ENCODE peak calls at places on chromosomes 7 and 10, in ten cellular contexts. Y is activated gamma-delta T cell; A is CD8-positive, alpha-beta memory T cell; B is NCI-H2081; N is AG08396; R is H9; L is activated naive CD4-positive, alpha-beta T cell treated with anti-CD3 and anti-CD28 coated beads, Interleukin-2, amount 10 ng/mL, durations not matched to agents 7 days and 5 days; E is activated CD8-positive, alpha-beta T cell treated with anti-CD3 and anti-CD28 coated beads for 36 hours; H is stimulated activated CD8-positive, alpha-beta memory T cell treated with anti-CD3 and anti-CD28 coated beads, Interleukin-2, amount 100 ng/mL, for 1 hour; G is type B pancreatic cell. W is an unnamed sample.

GRCh38 chr7:25360471-25360870 is 132.2 kb upstream of the NPVF start:
- DNase-seq in B (peak), R (no peak), N (no peak), Y (no peak), A (no peak), E (no peak), L (no peak), H (no peak), G (no peak), W (no peak)

GRCh38 chr10:70437721-70438120 is 3.8 kb downstream of the NODAL start:
- DNase-seq in B (no peak), A (no peak), E (no peak), G (no peak), H (no peak), Y (no peak), N (no peak), L (no peak), R (peak), W (no peak)

GRCh38 chr7:130891254-130892094 is 157.5 kb upstream of the KLF14 start:
- DNase-seq in H (no peak), B (no peak), E (no peak), L (no peak), A (no peak), R (no peak), Y (no peak), N (peak), G (no peak), W (no peak)

GRCh38 chr10:97001183-97001991 is 169.3 kb downstream of the LCOR start:
- DNase-seq in A (no peak), R (no peak), H (no peak), L (no peak), E (no peak), Y (no peak), G (no peak), B (no peak), N (no peak), W (no peak)

GRCh38 chr7:134174797-134175261 is 47.7 kb downstream of the LRGUK start:
- DNase-seq in N (peak), G (no peak), R (no peak), H (no peak), L (no peak), B (no peak), A (no peak), Y (no peak), E (peak), W (no peak)

GRCh38 chr10:66931340-66931948 is 5.6 kb downstream of the LRRTM3 start:
- DNase-seq in N (peak), E (peak), H (no peak), L (no peak), G (no peak), B (peak), Y (no peak), A (no peak), R (no peak), W (no peak)

GRCh38 chr10:33453081-33453850 is 118.8 kb upstream of the NRP1 start:
- DNase-seq in L (no peak), N (peak), Y (no peak), R (no peak), G (no peak), A (no peak), B (no peak), H (no peak), E (no peak), W (no peak)

GRCh38 chr10:85741626-85742300 is 624.8 kb downstream of the GRID1 start:
- DNase-seq in B (no peak), Y (no peak), A (no peak), N (no peak), L (peak), R (no peak), H (no peak), E (no peak), G (no peak), W (no peak)

GRCh38 chr10:17199351-17199804 is 2.1 kb downstream of the TRDMT1 start:
- DNase-seq in A (no peak), Y (no peak), G (no peak), B (no peak), H (no peak), R (no peak), E (no peak), L (no peak), N (no peak), W (no peak)

GRCh38 chr7:116211913-116212596 is 1.7 kb downstream of the TES start:
- DNase-seq in B (no peak), N (no peak), G (no peak), A (no peak), R (no peak), E (no peak), Y (no peak), H (no peak), L (no peak), W (no peak)

GRCh38 chr7:101527844-101528667 is 101.0 kb downstream of the MYL10 start:
- DNase-seq in L (no peak), E (no peak), H (no peak), Y (no peak), B (no peak), G (no peak), R (no peak), A (no peak), N (peak), W (peak)

GRCh38 chr10:49446031-49446430 is 50.1 kb upstream of the DRGX start:
- DNase-seq in A (no peak), R (no peak), N (no peak), H (no peak), B (no peak), Y (no peak), L (no peak), E (peak), G (no peak), W (no peak)

GRCh38 chr10:3828404-3829192 is 43.6 kb upstream of the KLF6 start:
- DNase-seq in H (no peak), R (no peak), G (no peak), E (peak), L (peak), N (peak), B (no peak), Y (no peak), A (peak), W (no peak)

GRCh38 chr7:153381275-153382119 is 621.9 kb downstream of the ACTR3B start:
- DNase-seq in G (no peak), L (peak), B (peak), A (no peak), Y (no peak), R (peak), H (no peak), N (no peak), E (peak), W (peak)

GRCh38 chr7:24701232-24701898 is 55.9 kb downstream of the GSDME start:
- DNase-seq in B (no peak), N (peak), E (no peak), R (no peak), A (no peak), Y (no peak), G (no peak), L (no peak), H (no peak), W (no peak)

GRCh38 chr10:6988654-6989053 is 408.6 kb upstream of the PRKCQ start:
- DNase-seq in E (peak), L (no peak), N (no peak), G (no peak), R (no peak), B (no peak), Y (no peak), H (no peak), A (no peak), W (no peak)

GRCh38 chr7:142866361-142867096 is 11.7 kb downstream of the EPHB6 start:
- DNase-seq in H (no peak), N (peak), A (no peak), L (peak), G (no peak), R (peak), E (peak), B (peak), Y (no peak), W (no peak)

GRCh38 chr10:99777918-99778716 is 4.3 kb upstream of the ABCC2 start:
- DNase-seq in R (peak), Y (no peak), G (no peak), A (no peak), E (no peak), B (no peak), N (no peak), L (no peak), H (no peak), W (no peak)

GRCh38 chr7:16484453-16485158 is 19.1 kb upstream of the SOSTDC1 start:
- DNase-seq in G (no peak), R (no peak), N (no peak), L (no peak), H (no peak), B (no peak), Y (no peak), A (no peak), E (no peak), W (no peak)

GRCh38 chr10:89283174-89283987 is 18.5 kb upstream of the IFIT2 start:
- DNase-seq in R (no peak), N (peak), B (no peak), A (no peak), Y (no peak), E (no peak), H (no peak), G (no peak), L (no peak), W (no peak)

GRCh38 chr10:8043569-8044306 is 10.8 kb upstream of the GATA3 start:
- DNase-seq in E (peak), B (no peak), A (no peak), Y (no peak), G (no peak), H (no peak), R (peak), L (no peak), N (peak), W (no peak)

GRCh38 chr7:1950623-1951523 is 280.8 kb downstream of the ELFN1 start:
- DNase-seq in L (peak), G (no peak), E (peak), R (no peak), Y (no peak), A (no peak), N (no peak), H (no peak), B (peak), W (no peak)

GRCh38 chr7:108308276-108308675 is 148.0 kb downstream of the NRCAM start:
- DNase-seq in G (no peak), H (no peak), R (no peak), Y (no peak), E (no peak), N (no peak), B (no peak), L (no peak), A (no peak), W (no peak)

GRCh38 chr10:128422999-128423398 is 296.8 kb upstream of the MKI67 start:
- DNase-seq in E (no peak), H (no peak), Y (no peak), R (no peak), L (no peak), N (no peak), G (no peak), B (no peak), A (no peak), W (no peak)

GRCh38 chr10:102045292-102045691 is 10.7 kb downstream of the ARMH3 start:
- DNase-seq in L (no peak), B (no peak), H (no peak), E (no peak), Y (no peak), N (no peak), R (no peak), G (no peak), A (no peak), W (no peak)

GRCh38 chr10:114684085-114684821 is 26.2 kb upstream of the ABLIM1 start:
- DNase-seq in Y (no peak), R (no peak), G (no peak), H (no peak), B (no peak), A (no peak), E (no peak), L (no peak), N (peak), W (peak)

GRCh38 chr7:124101173-124101768 is 68.4 kb upstream of the TMEM229A start:
- DNase-seq in Y (no peak), L (no peak), H (no peak), A (no peak), N (peak), E (peak), B (peak), G (no peak), R (no peak), W (peak)

GRCh38 chr7:18386590-18386989 is 109.0 kb upstream of the HDAC9 start:
- DNase-seq in N (no peak), H (no peak), B (no peak), R (no peak), Y (no peak), A (no peak), E (no peak), G (no peak), L (no peak), W (no peak)

GRCh38 chr7:151796871-151797270 is 80.0 kb downstream of the PRKAG2 start:
- DNase-seq in G (no peak), N (no peak), H (no peak), L (no peak), E (peak), A (no peak), Y (no peak), B (no peak), R (no peak), W (no peak)

GRCh38 chr10:33211123-33211878 is 123.2 kb downstream of the NRP1 start:
- DNase-seq in R (no peak), Y (no peak), L (peak), G (no peak), A (no peak), H (no peak), N (peak), E (peak), B (no peak), W (no peak)

GRCh38 chr7:55063633-55064032 is 44.8 kb downstream of the EGFR start:
- DNase-seq in A (no peak), G (no peak), R (no peak), H (no peak), N (no peak), E (no peak), Y (no peak), L (no peak), B (no peak), W (no peak)